ENCODE peak calls at places on chromosome 17, in five cellular contexts. Y is CD8-positive, alpha-beta memory T cell; M is thoracic aorta; H is GM23248; O is GM23338. R is an unnamed sample.
A peak's percentile ranks its signal among the peaks of the same experiment; 100 is the strongest.

GRCh38 chr17:7560172-7561027 is 1.3 kb upstream of the SENP3 start:
- DNase-seq in Y (peak; percentile 64), M (no peak), H (peak; percentile 85), O (peak; percentile 94), R (no peak)

GRCh38 chr17:49518346-49519078 is 23.4 kb downstream of the NGFR start:
- DNase-seq in Y (no peak), M (no peak), H (no peak), O (no peak), R (no peak)

GRCh38 chr17:79482719-79483118 is 128.1 kb downstream of the RBFOX3 start:
- DNase-seq in Y (no peak), M (no peak), H (no peak), O (peak; percentile 64), R (no peak)

GRCh38 chr17:76537288-76537577 is 276 bp downstream of the CYGB start:
- DNase-seq in Y (no peak), M (no peak), H (peak; percentile 80), O (no peak), R (no peak)

GRCh38 chr17:75842963-75843576 is 1.1 kb downstream of the UNC13D start:
- DNase-seq in Y (no peak), M (no peak), H (no peak), O (no peak), R (no peak)

GRCh38 chr17:52201764-52202571 is 43.5 kb upstream of the CA10 start:
- DNase-seq in Y (no peak), M (no peak), H (no peak), O (no peak), R (no peak)

GRCh38 chr17:80124351-80124981 is 22.5 kb downstream of the EIF4A3 start:
- DNase-seq in Y (no peak), M (no peak), H (peak; percentile 82), O (peak; percentile 84), R (no peak)

GRCh38 chr17:27430882-27431491 is 25.3 kb upstream of the KSR1 start:
- DNase-seq in Y (no peak), M (no peak), H (peak; percentile 59), O (peak; percentile 67), R (no peak)

GRCh38 chr17:47305302-47305923 is 18.3 kb upstream of the EFCAB13 start:
- DNase-seq in Y (no peak), M (no peak), H (peak; percentile 89), O (no peak), R (no peak)

GRCh38 chr17:60959011-60959410 is 281.4 kb downstream of the BCAS3 start:
- DNase-seq in Y (no peak), M (no peak), H (no peak), O (no peak), R (no peak)

DNA sequence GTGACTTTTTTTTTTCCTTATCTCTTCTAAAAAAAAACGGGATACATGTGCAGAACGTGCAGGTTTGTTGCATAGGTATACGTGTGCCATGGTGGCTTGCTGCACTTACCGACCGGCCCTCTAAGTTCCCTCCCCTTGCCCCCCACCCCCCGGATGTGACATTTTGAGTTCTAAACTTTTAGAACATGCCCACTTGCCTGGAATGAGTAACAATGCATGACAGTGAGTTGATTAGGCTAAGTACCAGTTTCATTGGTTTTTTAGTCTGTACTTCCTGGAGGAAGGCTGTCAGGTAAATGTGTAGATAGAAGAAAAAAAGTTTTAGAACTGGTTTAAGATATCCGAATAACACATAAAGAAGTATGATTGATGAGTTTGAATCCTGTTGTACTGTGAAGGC is 4.0 kb downstream of the BPTF start:
- DNase-seq in Y (no peak), M (no peak), H (peak; percentile 16), O (peak; percentile 27), R (no peak)
- H3K4me3 ChIP-seq in Y (peak overlapping the region; percentile 35), M (peak overlapping the region; percentile 36), H (peak overlapping the region; percentile 11), O (peak overlapping the region; percentile 95), R (no peak overlapping the region)

GRCh38 chr17:64071111-64071510 is 50.7 kb upstream of the ICAM2 start:
- DNase-seq in Y (no peak), M (no peak), H (no peak), O (no peak), R (no peak)

GRCh38 chr17:64077409-64077808 is 52.5 kb downstream of the ERN1 start:
- DNase-seq in Y (no peak), M (no peak), H (peak; percentile 3), O (no peak), R (no peak)

GRCh38 chr17:64074704-64075484 is 54.5 kb upstream of the ICAM2 start:
- DNase-seq in Y (no peak), M (no peak), H (peak; percentile 77), O (no peak), R (no peak)

GRCh38 chr17:64070213-64070612 is 49.8 kb upstream of the ICAM2 start:
- DNase-seq in Y (no peak), M (no peak), H (no peak), O (no peak), R (no peak)

GRCh38 chr17:64073771-64074703 is 53.6 kb upstream of the ICAM2 start:
- DNase-seq in Y (no peak), M (no peak), H (peak; percentile 1), O (no peak), R (no peak)
- H3K4me1 ChIP-seq in Y (no peaks in the 10 kb centered on the region), M (no peaks in the 10 kb centered on the region), H (peaks cover 18% of the 10 kb centered on the region), O (no peaks in the 10 kb centered on the region), R (peaks cover 3% of the 10 kb centered on the region)

GRCh38 chr17:73640691-73641090 is 3.6 kb downstream of the SDK2 start:
- DNase-seq in Y (no peak), M (no peak), H (no peak), O (no peak), R (no peak)

GRCh38 chr17:73639926-73640325 is 4.3 kb downstream of the SDK2 start:
- DNase-seq in Y (no peak), M (no peak), H (no peak), O (no peak), R (no peak)

GRCh38 chr17:73639322-73639721 is 4.9 kb downstream of the SDK2 start:
- DNase-seq in Y (no peak), M (peak; percentile 23), H (peak; percentile 43), O (no peak), R (no peak)

GRCh38 chr17:73637866-73638265 is 6.4 kb downstream of the SDK2 start:
- DNase-seq in Y (no peak), M (no peak), H (no peak), O (no peak), R (no peak)

DNA sequence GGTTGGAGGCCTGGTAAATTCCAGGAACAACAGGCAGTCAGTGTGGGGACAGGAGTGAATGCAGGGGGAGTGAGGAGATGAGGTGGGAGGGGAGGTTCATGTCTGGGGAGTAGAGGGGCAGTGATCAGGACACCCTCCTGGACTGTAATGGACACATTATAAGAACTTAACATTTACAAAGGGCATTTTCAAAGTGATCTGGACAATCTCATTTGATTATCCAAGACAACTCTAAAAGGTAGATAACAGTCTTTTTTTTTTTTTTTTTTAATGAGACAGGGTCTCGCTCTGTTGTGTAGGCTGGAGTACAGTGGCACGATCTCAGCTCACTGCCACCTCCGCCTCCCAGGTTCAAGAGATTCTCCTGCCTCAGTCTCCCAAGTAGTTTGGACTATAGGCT is 5.7 kb downstream of the SDK2 start:
- DNase-seq in Y (no peak), M (no peak), H (no peak), O (no peak), R (no peak)
- H3K27me3 ChIP-seq in Y (no peaks in the 10 kb centered on the region), M (no peaks in the 10 kb centered on the region), H (peaks cover 27% of the 10 kb centered on the region), O (peaks cover 30% of the 10 kb centered on the region), R (peaks cover 14% of the 10 kb centered on the region)

GRCh38 chr17:36890398-36891190 is 46.7 kb upstream of the LHX1 start:
- DNase-seq in Y (no peak), M (no peak), H (no peak), O (no peak), R (no peak)

GRCh38 chr17:36888236-36888957 is 48.9 kb upstream of the LHX1 start:
- DNase-seq in Y (no peak), M (no peak), H (no peak), O (no peak), R (no peak)

GRCh38 chr17:36892112-36892838 is 45.0 kb upstream of the LHX1 start:
- DNase-seq in Y (no peak), M (no peak), H (no peak), O (no peak), R (no peak)

GRCh38 chr17:36885761-36886365 is 51.4 kb upstream of the LHX1 start:
- DNase-seq in Y (no peak), M (no peak), H (no peak), O (no peak), R (no peak)

DNA sequence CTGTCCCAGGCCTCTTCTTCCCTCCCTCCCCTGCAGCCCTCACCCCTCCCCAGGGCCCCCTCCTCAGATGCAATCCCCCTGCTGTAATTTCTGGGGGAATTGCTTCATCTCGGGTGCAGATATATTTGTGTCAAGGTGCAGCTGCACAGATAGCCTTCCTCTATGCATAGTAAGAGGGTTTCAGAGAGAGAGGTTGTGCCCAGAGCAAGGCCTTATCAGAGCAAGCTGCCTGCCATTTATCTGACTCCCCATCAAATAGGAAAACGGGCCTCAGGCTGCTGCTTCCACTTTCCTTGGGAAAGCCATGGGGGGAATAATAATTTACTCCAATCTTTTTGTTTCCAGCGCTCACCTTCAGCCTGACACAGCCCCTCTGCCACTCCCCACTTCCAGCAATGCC is 47.3 kb upstream of the LHX1 start:
- DNase-seq in Y (no peak), M (no peak), H (no peak), O (no peak), R (no peak)
- H3K4me3 ChIP-seq in Y (no peak overlapping the region), M (no peak overlapping the region), H (no peak overlapping the region), O (no peak overlapping the region), R (no peak overlapping the region)

DNA sequence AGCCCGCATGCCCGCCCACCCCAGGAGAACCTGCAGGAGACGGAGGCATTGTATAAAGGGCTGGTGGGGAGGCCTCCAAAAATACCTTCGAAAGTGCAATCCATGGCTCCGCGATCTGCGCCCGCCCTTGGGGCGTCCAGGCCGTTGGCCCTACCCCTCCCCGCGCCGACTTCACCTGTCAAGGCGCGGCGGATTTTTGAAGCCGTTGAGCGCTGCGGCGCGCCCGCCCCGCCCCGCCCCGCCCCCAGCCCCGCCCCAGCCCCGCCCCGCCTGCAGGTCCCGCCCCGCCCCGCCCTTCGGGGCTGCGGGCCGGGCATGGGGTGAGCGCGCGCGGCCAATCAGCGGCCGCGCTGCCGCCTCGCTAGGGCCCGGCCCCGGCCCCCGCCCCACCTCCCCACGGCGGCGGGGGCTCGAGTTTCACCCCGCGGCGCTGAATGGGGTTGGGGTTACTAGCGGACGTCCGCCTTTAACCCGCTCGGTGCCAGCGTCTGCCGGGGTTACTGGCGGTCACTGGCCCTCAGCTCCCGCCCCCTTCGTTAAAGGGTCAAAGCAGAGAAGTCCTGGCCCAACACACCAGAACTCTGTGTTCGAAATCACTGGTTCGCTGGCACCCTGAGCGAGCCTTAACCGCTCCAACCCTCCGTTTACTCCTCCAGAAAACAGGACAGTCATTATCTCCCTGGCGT is 13.2 kb downstream of the SREBF1 start:
- DNase-seq in Y (peak; percentile 85), M (peak; percentile 26), H (peak; percentile 91), O (peak; percentile 98), R (peak; percentile 93)
- H3K4me1 ChIP-seq in Y (peaks cover 91% of the 10 kb centered on the region), M (peaks cover 26% of the 10 kb centered on the region), H (peaks cover 35% of the 10 kb centered on the region), O (peaks cover 49% of the 10 kb centered on the region), R (peaks cover 86% of the 10 kb centered on the region)

GRCh38 chr17:15266325-15266950 is 1.3 kb upstream of the PMP22 start:
- DNase-seq in Y (no peak), M (no peak), H (no peak), O (no peak), R (peak; percentile 34)
- H3K27me3 ChIP-seq in Y (peaks cover 18% of the 10 kb centered on the region), M (no peaks in the 10 kb centered on the region), H (peaks cover 7% of the 10 kb centered on the region), O (peaks cover 47% of the 10 kb centered on the region), R (no peaks in the 10 kb centered on the region)

R was measured in gastrocnemius medialis.